ENCODE peak calls at places on chromosomes 6 and 20, in eight cellular contexts. T is upper lobe of right lung, K is GM23338, Y is Right ventricle myocardium superior, A is body of pancreas, V is natural killer cell, I is pancreas, Q is lung. G is an unnamed sample.

GRCh38 chr6:63447134-63447533 is 125.1 kb upstream of the LOC128125822 start:
- ATAC-seq in T (no peak), K (no peak), Y (peak; percentile 77), A (peak; percentile 62), V (no peak), I (peak; percentile 68), Q (no peak), G (no peak)

GRCh38 chr20:10357061-10357708 is 76.8 kb downstream of the MKKS start:
- ATAC-seq in T (no peak), K (no peak), Y (no peak), A (no peak), V (no peak), I (no peak), Q (no peak), G (no peak)

GRCh38 chr6:118288355-118289124 is 259.6 kb upstream of the PLN start:
- ATAC-seq in T (peak; percentile 37), K (peak; percentile 49), Y (no peak), A (no peak), V (no peak), I (no peak), Q (peak; percentile 56), G (no peak)

GRCh38 chr20:47142782-47143170 is 213.7 kb downstream of the ZMYND8 start:
- ATAC-seq in T (no peak), K (no peak), Y (peak; percentile 36), A (no peak), V (no peak), I (no peak), Q (no peak), G (no peak)

GRCh38 chr6:128168244-128168643 is 267.4 kb upstream of the THEMIS start:
- ATAC-seq in T (no peak), K (no peak), Y (no peak), A (peak; percentile 15), V (no peak), I (no peak), Q (no peak), G (no peak)

GRCh38 chr6:26198626-26199056 is 111.4 kb downstream of the HFE start:
- ATAC-seq in T (peak; percentile 20), K (peak; percentile 0), Y (peak; percentile 14), A (peak; percentile 3), V (peak; percentile 0), I (peak; percentile 11), Q (no peak), G (peak; percentile 2)

GRCh38 chr6:105291525-105291924 is 111.4 kb downstream of the PREP start:
- ATAC-seq in T (no peak), K (no peak), Y (no peak), A (no peak), V (no peak), I (no peak), Q (no peak), G (no peak)

GRCh38 chr6:5997420-5998093 is 9.2 kb downstream of the NRN1 start:
- ATAC-seq in T (peak; percentile 61), K (peak; percentile 10), Y (no peak), A (no peak), V (peak; percentile 22), I (no peak), Q (no peak), G (no peak)

GRCh38 chr6:10237284-10238043 is 177.4 kb downstream of the TFAP2A start:
- ATAC-seq in T (no peak), K (no peak), Y (no peak), A (no peak), V (no peak), I (no peak), Q (no peak), G (no peak)

GRCh38 chr20:15742076-15742475 is 831.2 kb downstream of the KIF16B start:
- ATAC-seq in T (no peak), K (no peak), Y (no peak), A (no peak), V (no peak), I (no peak), Q (no peak), G (no peak)

GRCh38 chr6:55882731-55883595 is 7.6 kb upstream of the BMP5 start:
- ATAC-seq in T (peak; percentile 43), K (no peak), Y (peak; percentile 71), A (peak; percentile 62), V (no peak), I (peak; percentile 43), Q (peak; percentile 59), G (no peak)

GRCh38 chr6:105326216-105326615 is 76.7 kb downstream of the PREP start:
- ATAC-seq in T (peak; percentile 80), K (no peak), Y (peak; percentile 42), A (peak; percentile 69), V (no peak), I (peak; percentile 81), Q (no peak), G (no peak)

GRCh38 chr20:37804584-37805566 is 98.1 kb upstream of the VSTM2L start:
- ATAC-seq in T (peak; percentile 43), K (no peak), Y (peak; percentile 29), A (no peak), V (peak; percentile 88), I (no peak), Q (no peak), G (no peak)

GRCh38 chr6:100862063-100862462 is 19.1 kb downstream of the ASCC3 start:
- ATAC-seq in T (no peak), K (no peak), Y (no peak), A (no peak), V (no peak), I (no peak), Q (no peak), G (no peak)

GRCh38 chr20:8424010-8424409 is 291.9 kb downstream of the PLCB1 start:
- ATAC-seq in T (no peak), K (no peak), Y (no peak), A (no peak), V (no peak), I (no peak), Q (no peak), G (no peak)

GRCh38 chr20:50304501-50304856 is 113.8 kb downstream of the CEBPB start:
- ATAC-seq in T (no peak), K (no peak), Y (peak; percentile 60), A (peak; percentile 24), V (no peak), I (no peak), Q (no peak), G (no peak)

GRCh38 chr6:107124934-107125348 is 9.6 kb upstream of the BEND3 start:
- ATAC-seq in T (no peak), K (peak; percentile 82), Y (no peak), A (no peak), V (no peak), I (no peak), Q (no peak), G (no peak)

GRCh38 chr6:150925655-150925928 is 60.1 kb downstream of the MTHFD1L start:
- ATAC-seq in T (no peak), K (no peak), Y (peak; percentile 82), A (peak; percentile 27), V (no peak), I (no peak), Q (no peak), G (no peak)